ENCODE peak calls at places on chromosomes 6 and 20, in seven cellular contexts. One of them, this sample, is unnamed.

GRCh38 chr6:36296240-36296639 is 26.4 kb downstream of the PNPLA1 start:
- DNase-seq in activated naive CD4-positive, alpha-beta T cell: no peak
- DNase-seq in NCI-H1105: no peak
- DNase-seq in AG20443: peak; percentile 62
- DNase-seq in hepatocyte: no peak
- DNase-seq in neural crest cell: no peak
- DNase-seq in colonic mucosa: no peak
- DNase-seq in this sample: no peak

GRCh38 chr6:139219271-139219729 is 72.5 kb downstream of the TXLNB start:
- DNase-seq in NCI-H1105: peak; percentile 88
- DNase-seq in AG20443: peak; percentile 96
- DNase-seq in activated naive CD4-positive, alpha-beta T cell: peak; percentile 59
- DNase-seq in neural crest cell: peak; percentile 53
- DNase-seq in hepatocyte: peak; percentile 90
- DNase-seq in colonic mucosa: peak; percentile 75
- DNase-seq in this sample: peak; percentile 91

GRCh38 chr6:169417101-169417500 is 163.5 kb upstream of the THBS2 start:
- DNase-seq in AG20443: no peak
- DNase-seq in NCI-H1105: no peak
- DNase-seq in colonic mucosa: no peak
- DNase-seq in neural crest cell: no peak
- DNase-seq in hepatocyte: no peak
- DNase-seq in activated naive CD4-positive, alpha-beta T cell: no peak
- DNase-seq in this sample: no peak

GRCh38 chr6:151940307-151940706 is 132.8 kb downstream of the ESR1 start:
- DNase-seq in AG20443: no peak
- DNase-seq in neural crest cell: no peak
- DNase-seq in colonic mucosa: no peak
- DNase-seq in activated naive CD4-positive, alpha-beta T cell: no peak
- DNase-seq in NCI-H1105: no peak
- DNase-seq in hepatocyte: no peak
- DNase-seq in this sample: no peak

GRCh38 chr6:167750956-167751358 is 75.8 kb upstream of the AFDN start:
- DNase-seq in activated naive CD4-positive, alpha-beta T cell: no peak
- DNase-seq in colonic mucosa: peak; percentile 80
- DNase-seq in hepatocyte: peak; percentile 82
- DNase-seq in neural crest cell: no peak
- DNase-seq in AG20443: no peak
- DNase-seq in NCI-H1105: no peak
- DNase-seq in this sample: peak; percentile 95

GRCh38 chr6:30518505-30518850 is 29.2 kb downstream of the HLA-E start:
- DNase-seq in colonic mucosa: no peak
- DNase-seq in hepatocyte: no peak
- DNase-seq in neural crest cell: no peak
- DNase-seq in NCI-H1105: no peak
- DNase-seq in AG20443: no peak
- DNase-seq in activated naive CD4-positive, alpha-beta T cell: peak; percentile 16
- DNase-seq in this sample: no peak

GRCh38 chr6:16058188-16058780 is 70.6 kb upstream of the MYLIP start:
- DNase-seq in hepatocyte: peak; percentile 23
- DNase-seq in colonic mucosa: no peak
- DNase-seq in activated naive CD4-positive, alpha-beta T cell: no peak
- DNase-seq in NCI-H1105: no peak
- DNase-seq in neural crest cell: no peak
- DNase-seq in AG20443: no peak
- DNase-seq in this sample: peak; percentile 30

GRCh38 chr6:27863962-27864905 is 48.0 kb downstream of the OR2B2 start:
- DNase-seq in activated naive CD4-positive, alpha-beta T cell: peak; percentile 4
- DNase-seq in hepatocyte: no peak
- DNase-seq in neural crest cell: no peak
- DNase-seq in colonic mucosa: peak; percentile 45
- DNase-seq in NCI-H1105: no peak
- DNase-seq in AG20443: peak; percentile 58
- DNase-seq in this sample: no peak

GRCh38 chr20:23092409-23092756 is 6.3 kb upstream of the CD93 start:
- DNase-seq in AG20443: no peak
- DNase-seq in hepatocyte: no peak
- DNase-seq in colonic mucosa: no peak
- DNase-seq in neural crest cell: no peak
- DNase-seq in activated naive CD4-positive, alpha-beta T cell: no peak
- DNase-seq in NCI-H1105: peak; percentile 3
- DNase-seq in this sample: no peak